ENCODE peak calls at places on chromosome 1, in five cellular contexts. C is fibroblast of lung; K is CD8-positive, alpha-beta T cell; B is GM23338; O is fibroblast of pulmonary artery. G is an unnamed sample.

GRCh38 chr1:232622981-232623380 is 7.0 kb downstream of the SIPA1L2 start:
- DNase-seq in C (no peak), K (no peak), B (peak), O (no peak), G (no peak)

GRCh38 chr1:11071463-11072215 is 11.8 kb upstream of the SRM start:
- DNase-seq in C (no peak), K (no peak), B (no peak), O (no peak), G (no peak)

GRCh38 chr1:39409055-39409816 is 82.2 kb upstream of the BMP8A start:
- DNase-seq in C (peak), K (no peak), B (peak), O (peak), G (peak)

GRCh38 chr1:160260436-160261382 is 1.6 kb downstream of the DCAF8 start:
- DNase-seq in C (peak), K (no peak), B (peak), O (peak), G (no peak)

GRCh38 chr1:154483941-154484803 is 17.8 kb upstream of the TDRD10 start:
- DNase-seq in C (peak), K (no peak), B (no peak), O (peak), G (no peak)

GRCh38 chr1:241964550-241965241 is 7.1 kb downstream of the BECN2 start:
- DNase-seq in C (peak), K (no peak), B (no peak), O (peak), G (no peak)

GRCh38 chr1:164240081-164240480 is 318.9 kb upstream of the PBX1 start:
- DNase-seq in C (peak), K (no peak), B (peak), O (peak), G (no peak)

GRCh38 chr1:215502081-215502480 is 65.0 kb upstream of the KCTD3 start:
- DNase-seq in C (no peak), K (no peak), B (no peak), O (no peak), G (no peak)

GRCh38 chr1:86487131-86487804 is 18.5 kb downstream of the CLCA1 start:
- DNase-seq in C (peak), K (no peak), B (no peak), O (peak), G (no peak)

GRCh38 chr1:39082811-39083576 is 56.8 kb downstream of the NDUFS5 start:
- DNase-seq in C (no peak), K (no peak), B (no peak), O (no peak), G (no peak)

GRCh38 chr1:23471473-23472075 is 12.4 kb downstream of the ASAP3 start:
- DNase-seq in C (no peak), K (no peak), B (no peak), O (no peak), G (no peak)

GRCh38 chr1:230861489-230861888 is 6.8 kb downstream of the C1orf198 start:
- DNase-seq in C (no peak), K (no peak), B (peak), O (no peak), G (no peak)

GRCh38 chr1:9615316-9616063 is 26.8 kb downstream of the TMEM201 start:
- DNase-seq in C (peak), K (peak), B (peak), O (peak), G (no peak)

GRCh38 chr1:228500143-228500736 is 13.1 kb downstream of the RNF187 start:
- DNase-seq in C (no peak), K (no peak), B (no peak), O (no peak), G (no peak)

GRCh38 chr1:58551741-58552140 is 5.2 kb upstream of the OMA1 start:
- DNase-seq in C (no peak), K (no peak), B (no peak), O (no peak), G (no peak)

GRCh38 chr1:178664278-178664677 is 60.8 kb upstream of the RALGPS2 start:
- DNase-seq in C (no peak), K (no peak), B (no peak), O (no peak), G (peak)

GRCh38 chr1:77511440-77511840 is 171.0 kb downstream of the ZZZ3 start:
- DNase-seq in C (peak), K (no peak), B (no peak), O (peak), G (no peak)

GRCh38 chr1:167602840-167603239 is 27.2 kb upstream of the RCSD1 start:
- DNase-seq in C (no peak), K (no peak), B (no peak), O (no peak), G (no peak)

GRCh38 chr1:118225471-118225870 is 40.4 kb upstream of the SPAG17 start:
- DNase-seq in C (no peak), K (no peak), B (no peak), O (no peak), G (no peak)

GRCh38 chr1:7527733-7528045 is 243.4 kb upstream of the VAMP3 start:
- DNase-seq in C (no peak), K (no peak), B (no peak), O (no peak), G (no peak)

DNA sequence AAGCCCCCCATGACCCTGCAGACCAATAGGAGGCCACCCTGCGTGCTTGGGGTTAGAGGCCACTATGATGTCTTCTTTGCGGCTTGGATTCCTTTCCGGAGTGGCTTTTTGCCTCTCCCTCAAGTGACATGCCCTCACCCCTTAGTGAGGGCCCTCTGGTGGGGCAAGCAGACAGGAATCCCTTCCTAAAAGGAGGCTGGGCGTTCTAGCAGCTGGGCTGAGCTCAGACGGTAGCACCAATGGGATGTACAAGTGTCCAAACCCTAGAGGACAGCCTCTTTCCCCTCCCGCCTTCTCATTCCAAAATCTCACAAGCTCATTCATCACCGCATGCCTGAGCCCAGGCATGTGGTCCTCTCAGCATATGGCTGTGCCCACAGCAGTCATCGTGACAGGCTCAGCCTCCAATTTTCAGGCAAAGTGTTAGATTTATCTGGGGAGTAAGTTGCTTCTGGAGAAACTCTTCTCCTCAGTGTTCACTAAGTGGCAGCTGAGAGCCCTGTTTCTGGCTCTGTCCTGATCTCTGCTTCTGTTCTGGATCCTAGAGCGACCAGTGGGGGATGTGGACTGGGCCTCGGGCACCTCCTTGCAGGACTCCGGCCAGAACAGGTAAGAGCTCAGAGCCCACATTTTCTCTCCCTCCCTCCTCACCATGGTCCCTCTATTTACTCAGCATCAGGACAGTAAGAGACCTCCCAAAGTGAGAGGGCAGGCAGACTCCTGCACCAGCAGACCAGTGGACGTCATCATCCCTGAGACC is 4.8 kb downstream of the KIAA1614 start:
- DNase-seq in C (no peak), K (no peak), B (peak), O (peak), G (no peak)
- TF ChIP-seq CTCF in C (no peak), K (no peak), B (peak), O (no peak), G (no peak)

DNA sequence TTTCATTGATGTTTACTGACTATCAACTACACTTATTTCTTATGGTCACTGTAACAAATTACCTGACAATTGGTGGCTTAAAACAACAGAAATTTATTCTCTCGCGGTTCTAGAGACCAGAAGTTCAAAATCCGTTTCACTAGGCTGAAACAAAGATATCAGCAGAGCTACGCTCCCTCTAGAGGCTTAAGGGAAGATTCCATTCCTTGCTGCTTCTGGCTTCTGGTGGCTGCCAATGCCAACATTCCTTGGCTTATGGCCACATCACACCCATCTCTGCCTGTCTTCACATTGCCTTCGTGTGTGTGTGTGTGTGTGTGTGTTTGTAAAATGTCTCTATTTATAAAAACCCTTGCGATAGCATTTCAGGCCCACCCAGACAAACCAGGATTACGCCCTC is 66.4 kb downstream of the LMX1A start:
- DNase-seq in C (no peak), K (no peak), B (peak), O (peak), G (no peak)
- TF ChIP-seq CTCF in C (no peak), K (no peak), B (peak), O (no peak), G (no peak)

GRCh38 chr1:108691886-108692723 is at the start of gene PRPF38B:
- DNase-seq in C (peak), K (peak), B (peak), O (peak), G (peak)

GRCh38 chr1:108695515-108695914 is 3.4 kb downstream of the PRPF38B start:
- DNase-seq in C (no peak), K (no peak), B (no peak), O (no peak), G (no peak)

GRCh38 chr1:108691128-108691885 is 803 bp upstream of the PRPF38B start:
- DNase-seq in C (no peak), K (no peak), B (no peak), O (no peak), G (no peak)

GRCh38 chr1:108692724-108693655 is 880 bp downstream of the PRPF38B start:
- DNase-seq in C (peak), K (peak), B (peak), O (peak), G (peak)
- TF ChIP-seq CTCF in C (peak), K (peak), B (no peak), O (peak), G (no peak)

DNA sequence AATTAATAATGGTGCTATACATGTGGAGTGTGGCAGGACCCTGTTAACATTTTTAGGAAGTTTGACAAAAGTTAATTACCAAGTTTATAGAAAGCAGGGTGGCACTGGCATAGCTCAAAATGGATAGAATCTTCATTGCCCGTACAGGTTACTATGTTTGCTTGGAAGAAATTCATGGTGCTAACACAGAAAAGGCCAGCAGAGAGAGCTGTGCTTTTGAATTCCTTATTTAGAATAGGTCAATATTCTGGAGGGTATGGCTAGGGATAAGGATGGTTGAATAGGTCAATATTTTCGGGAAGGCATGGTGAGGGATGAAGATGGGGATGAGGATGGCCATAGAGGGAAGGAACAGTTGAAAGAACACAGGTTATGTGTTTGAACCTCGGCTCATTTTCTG is 345.1 kb downstream of the LMO4 start:
- DNase-seq in C (peak), K (no peak), B (peak), O (peak), G (no peak)
- TF ChIP-seq CTCF in C (no peak), K (no peak), B (peak), O (peak), G (no peak)

GRCh38 chr1:5947978-5948680 is 44.1 kb downstream of the NPHP4 start:
- DNase-seq in C (no peak), K (no peak), B (no peak), O (no peak), G (no peak)

GRCh38 chr1:5950201-5950895 is 41.9 kb downstream of the NPHP4 start:
- DNase-seq in C (no peak), K (no peak), B (no peak), O (no peak), G (no peak)

GRCh38 chr1:5948681-5949005 is 43.6 kb downstream of the NPHP4 start:
- DNase-seq in C (no peak), K (no peak), B (no peak), O (no peak), G (no peak)

GRCh38 chr1:5949761-5950100 is 42.5 kb downstream of the NPHP4 start:
- DNase-seq in C (no peak), K (no peak), B (no peak), O (no peak), G (no peak)

DNA sequence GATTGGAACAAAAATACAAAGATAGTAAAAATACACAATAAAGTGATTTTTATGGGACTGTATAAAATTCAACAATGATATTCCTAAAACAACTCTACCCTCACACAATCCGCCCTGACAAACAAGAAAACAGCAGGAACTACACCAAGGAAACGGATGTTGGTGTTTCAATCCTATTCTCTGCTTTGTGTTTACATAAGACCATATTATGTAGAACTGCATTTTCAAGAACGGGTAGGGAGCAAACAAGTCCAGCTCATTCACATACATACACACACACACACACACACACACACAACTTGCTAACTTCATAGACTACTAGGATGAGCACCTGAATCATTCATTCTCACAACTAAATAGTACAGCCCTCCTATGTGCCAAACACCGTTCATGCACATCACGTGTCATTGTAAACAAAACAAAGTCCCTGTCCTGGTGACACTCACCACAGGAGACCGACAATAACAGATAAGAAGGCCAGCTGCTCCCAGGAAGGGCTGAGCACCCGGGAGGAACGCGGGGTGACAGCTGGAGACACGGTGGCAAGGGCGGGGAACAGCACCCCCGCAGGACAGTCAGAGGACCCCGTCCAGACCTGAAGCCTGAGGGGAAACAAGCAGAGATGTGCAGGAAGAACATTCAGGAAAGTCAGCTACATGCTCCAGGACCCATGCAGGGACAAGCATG is 43.0 kb downstream of the NPHP4 start:
- DNase-seq in C (no peak), K (no peak), B (peak), O (no peak), G (no peak)
- TF ChIP-seq CTCF in C (peak), K (no peak), B (peak), O (peak), G (no peak)

DNA sequence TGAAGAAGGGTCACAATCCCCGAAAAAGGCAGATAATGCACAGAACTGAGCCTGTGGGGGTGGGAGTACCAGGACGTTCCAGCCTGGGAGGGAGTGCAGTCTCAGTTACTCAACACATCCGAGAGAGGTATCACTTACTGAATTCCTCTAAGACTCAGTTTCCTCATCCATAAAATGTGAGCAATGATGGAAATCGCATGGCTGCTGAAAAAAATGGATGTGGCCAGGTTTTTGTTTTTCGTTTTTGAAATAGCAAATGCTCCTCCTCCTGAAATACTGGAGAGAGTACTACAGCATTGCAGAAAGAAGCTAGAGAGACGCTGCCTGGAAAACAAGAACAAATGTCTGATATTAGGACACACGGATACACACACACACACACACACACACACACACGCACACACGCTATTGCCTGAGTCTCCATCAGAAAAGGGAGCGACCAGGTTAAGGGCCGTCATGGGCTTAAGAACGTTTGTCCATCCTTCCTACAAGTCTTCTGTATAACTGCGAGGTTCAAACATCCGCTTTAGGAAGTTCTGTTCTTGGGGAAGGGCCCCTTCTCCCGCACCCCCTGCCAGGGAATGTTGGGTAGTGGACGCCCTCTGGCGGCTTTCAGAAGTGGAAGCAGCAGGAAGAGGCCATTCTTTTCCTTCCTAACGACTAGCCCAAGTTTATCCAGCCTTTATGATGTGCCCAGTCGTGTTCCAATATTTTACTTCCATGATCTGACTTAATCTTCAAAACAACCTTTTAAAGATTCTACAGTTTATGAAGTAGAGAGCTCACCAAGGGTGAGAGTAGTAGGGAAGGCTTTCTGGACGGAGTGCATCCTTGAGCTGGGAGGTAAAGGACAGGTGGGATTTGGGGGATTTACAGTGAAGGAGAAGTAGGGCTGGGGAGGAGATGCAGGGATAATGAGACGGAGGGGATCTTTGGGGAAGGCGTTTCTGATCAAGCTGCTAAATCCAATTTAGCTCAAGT is 699 bp upstream of the NES start:
- DNase-seq in C (peak), K (no peak), B (peak), O (peak), G (peak)
- TF ChIP-seq CTCF in C (peak), K (peak), B (peak), O (peak), G (peak)

DNA sequence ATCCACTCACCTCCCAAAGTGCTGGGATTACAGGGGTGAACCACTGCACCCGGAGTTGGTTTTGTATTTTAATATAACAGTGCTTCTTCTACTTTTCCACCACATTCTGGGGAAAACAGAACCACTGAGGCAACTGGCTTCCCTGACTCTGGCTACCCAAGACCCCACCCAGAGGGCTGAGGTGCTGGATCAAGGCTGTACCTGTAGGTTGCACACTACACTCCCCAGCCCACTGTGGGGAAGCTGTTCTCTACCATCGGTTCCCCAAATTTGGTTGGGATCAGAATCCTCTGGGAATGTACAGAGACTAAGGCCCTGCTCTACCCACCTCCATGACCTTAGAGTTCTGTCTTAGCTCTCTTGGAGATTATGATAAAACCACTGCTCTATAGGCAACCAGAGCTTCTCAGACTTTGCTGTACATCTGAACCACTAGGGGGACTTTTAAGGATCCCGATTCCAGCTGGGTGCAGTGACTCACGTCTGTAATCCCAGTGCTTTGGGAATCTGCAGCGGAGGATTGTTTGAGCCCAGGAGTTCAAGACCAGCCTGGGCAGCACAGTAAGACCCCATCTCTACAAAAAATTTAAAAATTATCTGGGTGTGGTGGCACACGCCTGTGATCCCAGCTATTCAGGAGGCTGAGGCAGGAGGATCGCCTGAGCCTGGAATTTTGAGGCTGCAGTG is 51.6 kb downstream of the GNG4 start:
- DNase-seq in C (peak), K (no peak), B (peak), O (peak), G (no peak)
- TF ChIP-seq CTCF in C (peak), K (no peak), B (peak), O (peak), G (peak)

DNA sequence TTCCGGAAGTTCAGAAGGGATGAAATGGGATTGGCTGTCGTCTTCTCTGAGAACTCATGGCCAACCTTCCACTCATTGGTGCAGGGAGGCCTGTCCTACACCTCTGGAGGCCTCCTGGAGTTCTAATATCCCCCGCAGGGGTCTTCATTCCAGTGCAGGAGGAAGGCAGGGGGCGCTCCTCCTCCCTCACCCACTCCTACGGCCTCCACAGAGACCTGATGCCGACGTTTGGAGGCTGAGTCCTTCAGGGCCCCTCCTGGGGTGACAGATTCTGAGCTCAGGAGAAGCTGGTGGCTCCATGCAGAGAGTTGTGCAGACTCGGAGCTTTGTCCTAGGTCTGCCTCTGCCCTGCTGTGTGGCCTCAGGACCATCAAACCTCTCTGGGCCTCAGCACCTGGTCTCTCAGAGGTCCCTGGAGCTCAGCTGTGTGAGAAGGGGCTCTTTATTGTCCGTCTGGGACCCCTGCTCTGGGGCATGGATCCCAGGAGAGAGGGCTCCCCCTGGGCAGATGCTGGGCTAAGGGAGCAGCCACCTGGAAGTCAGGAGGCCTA is 102.3 kb upstream of the WNT4 start:
- DNase-seq in C (no peak), K (no peak), B (no peak), O (no peak), G (no peak)
- TF ChIP-seq CTCF in C (no peak), K (no peak), B (peak), O (no peak), G (no peak)

GRCh38 chr1:159056069-159056698 is 20.4 kb downstream of the AIM2 start:
- DNase-seq in C (no peak), K (no peak), B (peak), O (peak), G (no peak)
- TF ChIP-seq CTCF in C (no peak), K (no peak), B (peak), O (peak), G (no peak)